ENCODE peak calls at places on chromosomes 3 and 15, in seven cellular contexts. H is H1, J is HepG2, P is stomach, Z is HCT116, X is transverse colon, O is sigmoid colon. N is an unnamed sample.

GRCh38 chr3:111539351-111540331 is 2.4 kb upstream of the CD96 start:
- DNase-seq in J (peak), X (peak), P (peak), O (no peak), H (peak), Z (peak), N (no peak)

GRCh38 chr3:55988905-55989304 is 479.4 kb downstream of the ERC2 start:
- DNase-seq in J (no peak), X (no peak), O (no peak), P (no peak), Z (no peak), H (no peak), N (no peak)

GRCh38 chr3:100928638-100929428 is 64.4 kb downstream of the ABI3BP start:
- DNase-seq in P (no peak), H (no peak), Z (no peak), J (no peak), O (no peak), X (no peak), N (no peak)

GRCh38 chr3:156483961-156484787 is 70.7 kb downstream of the SSR3 start:
- DNase-seq in Z (peak), P (no peak), O (peak), H (no peak), X (peak), J (no peak), N (no peak)

GRCh38 chr15:85946986-85947385 is 132.7 kb upstream of the AGBL1 start:
- DNase-seq in P (no peak), X (no peak), Z (no peak), H (no peak), J (no peak), O (no peak), N (no peak)

GRCh38 chr15:58548308-58549012 is 116.7 kb downstream of the LIPC start:
- DNase-seq in J (no peak), P (peak), O (no peak), X (no peak), H (no peak), Z (no peak), N (peak)

GRCh38 chr15:57551717-57552677 is 39.7 kb upstream of the MYZAP start:
- DNase-seq in O (no peak), P (peak), J (peak), X (no peak), H (no peak), Z (peak), N (no peak)

GRCh38 chr3:71469131-71469430 is 114.4 kb downstream of the FOXP1 start:
- DNase-seq in P (no peak), Z (no peak), X (no peak), H (no peak), O (no peak), J (no peak), N (no peak)

GRCh38 chr3:40613306-40613705 is 88.5 kb downstream of the ZNF621 start:
- DNase-seq in H (peak), Z (no peak), X (no peak), P (no peak), O (no peak), J (no peak), N (peak)

GRCh38 chr15:83107841-83108181 is 366 bp downstream of the TM6SF1 start:
- DNase-seq in J (no peak), H (no peak), Z (no peak), X (no peak), P (no peak), O (no peak), N (no peak)

GRCh38 chr3:71879089-71879488 is 94.1 kb upstream of the PROK2 start:
- DNase-seq in J (no peak), H (peak), P (no peak), Z (no peak), O (no peak), X (no peak), N (no peak)

GRCh38 chr15:101458908-101459578 is 30.5 kb downstream of the PCSK6 start:
- DNase-seq in X (no peak), Z (no peak), P (no peak), J (no peak), H (no peak), O (peak), N (no peak)

GRCh38 chr3:79928687-79929408 is 161.1 kb upstream of the ROBO1 start:
- DNase-seq in P (no peak), O (no peak), J (no peak), X (no peak), Z (no peak), H (no peak), N (no peak)

GRCh38 chr3:5095879-5096278 is 26.2 kb upstream of the ARL8B start:
- DNase-seq in Z (no peak), H (peak), P (no peak), X (no peak), O (peak), J (no peak), N (no peak)

GRCh38 chr15:90047956-90048575 is 46.9 kb downstream of the ZNF710 start:
- DNase-seq in P (peak), J (no peak), H (no peak), Z (no peak), X (no peak), O (no peak), N (no peak)

GRCh38 chr3:194577985-194578905 is 55.0 kb downstream of the TMEM44 start:
- DNase-seq in X (peak), J (peak), O (no peak), H (no peak), P (no peak), Z (peak), N (no peak)

GRCh38 chr15:52019394-52020252 is 604 bp downstream of the MAPK6 start:
- DNase-seq in H (peak), O (peak), Z (no peak), X (peak), J (peak), P (peak), N (peak)

GRCh38 chr3:169509780-169510179 is 153.7 kb downstream of the MECOM start:
- DNase-seq in J (no peak), P (no peak), Z (no peak), X (no peak), O (no peak), H (no peak), N (no peak)

GRCh38 chr3:9681723-9682081 is 21.9 kb upstream of the CPNE9 start:
- DNase-seq in J (peak), Z (no peak), O (no peak), P (peak), X (peak), H (no peak), N (no peak)

GRCh38 chr15:67048281-67049279 is 16.8 kb upstream of the SMAD3 start:
- DNase-seq in P (peak), X (peak), O (peak), Z (no peak), H (no peak), J (peak), N (no peak)

GRCh38 chr15:90648137-90649070 is 68.7 kb upstream of the BLM start:
- DNase-seq in X (peak), J (peak), H (peak), P (peak), O (peak), Z (peak), N (peak)

GRCh38 chr15:81372571-81372970 is 1.4 kb downstream of the TMC3 start:
- DNase-seq in P (no peak), J (no peak), X (no peak), H (no peak), O (no peak), Z (no peak), N (no peak)

GRCh38 chr3:102480139-102480538 is 45.3 kb downstream of the ZPLD1 start:
- DNase-seq in O (no peak), P (no peak), X (no peak), Z (no peak), H (no peak), J (no peak), N (no peak)

GRCh38 chr3:77460326-77460725 is 420.4 kb downstream of the ROBO2 start:
- DNase-seq in O (no peak), H (no peak), X (no peak), J (no peak), P (no peak), Z (no peak), N (no peak)

GRCh38 chr3:120450261-120450913 is 405 bp downstream of the FSTL1 start:
- DNase-seq in X (peak), O (peak), J (no peak), P (peak), H (peak), Z (no peak), N (no peak)

GRCh38 chr15:46589088-46589487 is 954.3 kb downstream of the SQOR start:
- DNase-seq in X (no peak), P (no peak), H (no peak), O (no peak), Z (no peak), J (no peak), N (no peak)

GRCh38 chr3:13044496-13045244 is 28.6 kb downstream of the IQSEC1 start:
- DNase-seq in J (no peak), H (no peak), Z (no peak), O (no peak), P (no peak), X (no peak), N (no peak)

GRCh38 chr3:114144909-114145688 is 33.8 kb downstream of the DRD3 start:
- DNase-seq in P (peak), Z (no peak), H (no peak), J (no peak), O (no peak), X (no peak), N (no peak)

GRCh38 chr3:161800985-161801559 is 304.5 kb downstream of the OTOL1 start:
- DNase-seq in J (peak), H (no peak), Z (no peak), P (no peak), O (no peak), X (no peak), N (no peak)

GRCh38 chr15:80577552-80578205 is 117.4 kb upstream of the ABHD17C start:
- DNase-seq in Z (no peak), H (no peak), P (peak), J (no peak), X (no peak), O (peak), N (no peak)

GRCh38 chr3:105967117-105967516 is 98.3 kb upstream of the CBLB start:
- DNase-seq in H (no peak), X (peak), P (no peak), J (no peak), O (no peak), Z (no peak), N (no peak)

GRCh38 chr3:170641510-170642236 is 55.8 kb upstream of the SLC7A14 start:
- DNase-seq in Z (no peak), J (no peak), O (no peak), H (no peak), X (no peak), P (no peak), N (no peak)

GRCh38 chr15:74964794-74965193 is 8.2 kb upstream of the RPP25 start:
- DNase-seq in X (no peak), P (no peak), O (no peak), H (no peak), Z (no peak), J (no peak), N (no peak)

GRCh38 chr3:97815149-97815917 is 6.5 kb upstream of the CRYBG3 start:
- DNase-seq in H (no peak), O (no peak), J (no peak), Z (no peak), P (no peak), X (no peak), N (no peak)

GRCh38 chr3:159502986-159503385 is 485.6 kb upstream of the IL12A start:
- DNase-seq in J (no peak), Z (no peak), P (no peak), H (no peak), X (no peak), O (no peak), N (no peak)

GRCh38 chr3:155352900-155353490 is 59.5 kb upstream of the STRIT1 start:
- DNase-seq in J (peak), X (no peak), H (no peak), Z (peak), P (no peak), O (no peak), N (no peak)

GRCh38 chr3:160622263-160623045 is 54.5 kb upstream of the ARL14 start:
- DNase-seq in X (no peak), J (no peak), O (no peak), Z (no peak), H (no peak), P (no peak), N (no peak)

GRCh38 chr15:101613130-101614000 is 38.8 kb downstream of the TM2D3 start:
- DNase-seq in H (no peak), Z (no peak), J (peak), X (peak), P (peak), O (peak), N (no peak)

GRCh38 chr15:73125219-73125618 is 73.0 kb downstream of the NEO1 start:
- DNase-seq in X (no peak), H (no peak), O (no peak), P (no peak), J (no peak), Z (no peak), N (no peak)

GRCh38 chr3:139123377-139124095 is 78.8 kb upstream of the PRR23C start:
- DNase-seq in O (no peak), J (no peak), H (peak), X (no peak), Z (no peak), P (no peak), N (peak)
- TF ChIP-seq CTCF in O (no peak), J (no peak), H (no peak), X (no peak), Z (no peak), P (no peak), N (no peak)

GRCh38 chr3:49296781-49297420 is 19.9 kb upstream of the C3orf62 start:
- DNase-seq in Z (no peak), O (peak), J (no peak), P (peak), H (no peak), X (peak), N (no peak)
- TF ChIP-seq POLR2AphosphoS5 in Z (no peak), O (no peak), J (no peak), P (no peak), H (no peak), X (no peak), N (peak)

GRCh38 chr3:52062499-52062898 is 6.1 kb upstream of the DUSP7 start:
- DNase-seq in P (no peak), X (peak), J (no peak), Z (peak), H (no peak), O (no peak), N (no peak)
- H3K27ac ChIP-seq in P (no peak), X (no peak), J (no peak), Z (no peak), H (no peak), O (no peak), N (peak)

GRCh38 chr15:77628010-77628409 is 4.7 kb downstream of the LINGO1 start:
- DNase-seq in O (no peak), P (no peak), J (no peak), Z (no peak), X (no peak), H (no peak), N (no peak)

GRCh38 chr15:77627581-77627980 is 5.1 kb downstream of the LINGO1 start:
- DNase-seq in Z (no peak), O (no peak), X (no peak), H (no peak), J (no peak), P (no peak), N (no peak)

GRCh38 chr15:77630956-77631789 is 1.5 kb downstream of the LINGO1 start:
- DNase-seq in O (no peak), J (no peak), Z (no peak), P (no peak), H (peak), X (peak), N (no peak)

GRCh38 chr15:77630064-77630463 is 2.6 kb downstream of the LINGO1 start:
- DNase-seq in P (no peak), J (no peak), H (no peak), O (no peak), Z (no peak), X (peak), N (no peak)

GRCh38 chr15:77629070-77630030 is 3.4 kb downstream of the LINGO1 start:
- DNase-seq in Z (no peak), X (no peak), J (no peak), P (no peak), H (no peak), O (no peak), N (no peak)
- TF ChIP-seq CTCF in Z (no peak), X (no peak), J (no peak), P (no peak), H (no peak), O (no peak), N (no peak)

GRCh38 chr3:61853912-61854311 is 292.5 kb downstream of the PTPRG start:
- DNase-seq in O (no peak), H (no peak), J (no peak), X (no peak), P (no peak), Z (no peak), N (no peak)

GRCh38 chr3:61844346-61844745 is 283.0 kb downstream of the PTPRG start:
- DNase-seq in X (no peak), H (no peak), O (no peak), P (no peak), J (no peak), Z (no peak), N (no peak)

GRCh38 chr3:61848885-61849284 is 287.5 kb downstream of the PTPRG start:
- DNase-seq in H (no peak), P (no peak), J (no peak), Z (no peak), X (no peak), O (no peak), N (no peak)

GRCh38 chr3:61846488-61846887 is 285.1 kb downstream of the PTPRG start:
- DNase-seq in Z (no peak), X (no peak), O (no peak), P (no peak), H (no peak), J (no peak), N (no peak)

GRCh38 chr3:61847784-61848462 is 286.6 kb downstream of the PTPRG start:
- DNase-seq in J (peak), O (peak), P (peak), Z (no peak), X (peak), H (no peak), N (no peak)
- TF ChIP-seq POLR2AphosphoS5 in J (no peak), O (peak), P (peak), Z (no peak), X (peak), H (peak), N (no peak)

N was measured in vagina.